ENCODE peak calls at places on chromosomes 11 and 22, in four cellular contexts. One of them, this sample, is unnamed.

GRCh38 chr22:38761202-38762162 is 5.7 kb upstream of the SUN2 start:
- DNase-seq in HFF-Myc: no peak
- DNase-seq in activated T-cell treated with anti-CD3 and anti-CD28 coated beads for 24 hours: no peak
- DNase-seq in upper lobe of right lung: no peak
- DNase-seq in this sample: no peak

GRCh38 chr22:17562906-17563870 is at the start of gene SLC25A18:
- DNase-seq in HFF-Myc: no peak
- DNase-seq in activated T-cell treated with anti-CD3 and anti-CD28 coated beads for 24 hours: no peak
- DNase-seq in upper lobe of right lung: no peak
- DNase-seq in this sample: no peak

GRCh38 chr22:24146190-24146616 is 35.1 kb upstream of the SUSD2 start:
- DNase-seq in HFF-Myc: no peak
- DNase-seq in activated T-cell treated with anti-CD3 and anti-CD28 coated beads for 24 hours: no peak
- DNase-seq in upper lobe of right lung: peak; percentile 92
- DNase-seq in this sample: peak; percentile 15

GRCh38 chr11:35009191-35009940 is 92.9 kb downstream of the PDHX start:
- DNase-seq in HFF-Myc: peak; percentile 56
- DNase-seq in activated T-cell treated with anti-CD3 and anti-CD28 coated beads for 24 hours: no peak
- DNase-seq in upper lobe of right lung: no peak
- DNase-seq in this sample: no peak

GRCh38 chr22:18044548-18045271 is 20.3 kb upstream of the MICAL3 start:
- DNase-seq in HFF-Myc: no peak
- DNase-seq in activated T-cell treated with anti-CD3 and anti-CD28 coated beads for 24 hours: no peak
- DNase-seq in upper lobe of right lung: peak; percentile 61
- DNase-seq in this sample: no peak

GRCh38 chr22:28498044-28498443 is 181.6 kb downstream of the TTC28 start:
- DNase-seq in HFF-Myc: no peak
- DNase-seq in activated T-cell treated with anti-CD3 and anti-CD28 coated beads for 24 hours: no peak
- DNase-seq in upper lobe of right lung: no peak
- DNase-seq in this sample: no peak

GRCh38 chr11:119896387-119897045 is 167.5 kb upstream of the NECTIN1 start:
- DNase-seq in HFF-Myc: no peak
- DNase-seq in activated T-cell treated with anti-CD3 and anti-CD28 coated beads for 24 hours: no peak
- DNase-seq in upper lobe of right lung: no peak
- DNase-seq in this sample: no peak

GRCh38 chr11:70614034-70614681 is 215.8 kb downstream of the CTTN start:
- DNase-seq in HFF-Myc: no peak
- DNase-seq in activated T-cell treated with anti-CD3 and anti-CD28 coated beads for 24 hours: no peak
- DNase-seq in upper lobe of right lung: no peak
- DNase-seq in this sample: no peak

GRCh38 chr22:50542416-50542927 is 3.2 kb upstream of the KLHDC7B start:
- DNase-seq in HFF-Myc: no peak
- DNase-seq in activated T-cell treated with anti-CD3 and anti-CD28 coated beads for 24 hours: no peak
- DNase-seq in upper lobe of right lung: peak; percentile 73
- DNase-seq in this sample: no peak

GRCh38 chr22:20446383-20446970 is 8.9 kb upstream of the SCARF2 start:
- DNase-seq in HFF-Myc: no peak
- DNase-seq in activated T-cell treated with anti-CD3 and anti-CD28 coated beads for 24 hours: no peak
- DNase-seq in upper lobe of right lung: no peak
- DNase-seq in this sample: no peak

GRCh38 chr11:116963813-116964212 is 126.4 kb upstream of the APOA1 start:
- DNase-seq in HFF-Myc: no peak
- DNase-seq in activated T-cell treated with anti-CD3 and anti-CD28 coated beads for 24 hours: no peak
- DNase-seq in upper lobe of right lung: no peak
- DNase-seq in this sample: no peak

GRCh38 chr22:48659393-48659792 is 1168.3 kb downstream of the BRD1 start:
- DNase-seq in HFF-Myc: no peak
- DNase-seq in activated T-cell treated with anti-CD3 and anti-CD28 coated beads for 24 hours: no peak
- DNase-seq in upper lobe of right lung: no peak
- DNase-seq in this sample: no peak

GRCh38 chr22:18154821-18155390 is 4.9 kb downstream of the USP18 start:
- DNase-seq in HFF-Myc: no peak
- DNase-seq in activated T-cell treated with anti-CD3 and anti-CD28 coated beads for 24 hours: no peak
- DNase-seq in upper lobe of right lung: no peak
- DNase-seq in this sample: no peak

GRCh38 chr22:42379961-42380537 is 52.2 kb downstream of the NFAM1 start:
- DNase-seq in HFF-Myc: no peak
- DNase-seq in activated T-cell treated with anti-CD3 and anti-CD28 coated beads for 24 hours: no peak
- DNase-seq in upper lobe of right lung: no peak
- DNase-seq in this sample: no peak

GRCh38 chr22:32562396-32562795 is 87.8 kb downstream of the FBXO7 start:
- DNase-seq in HFF-Myc: no peak
- DNase-seq in activated T-cell treated with anti-CD3 and anti-CD28 coated beads for 24 hours: no peak
- DNase-seq in upper lobe of right lung: no peak
- DNase-seq in this sample: no peak

GRCh38 chr11:87180743-87181142 is 143.0 kb downstream of the TMEM135 start:
- DNase-seq in HFF-Myc: no peak
- DNase-seq in activated T-cell treated with anti-CD3 and anti-CD28 coated beads for 24 hours: no peak
- DNase-seq in upper lobe of right lung: no peak
- DNase-seq in this sample: peak; percentile 8

GRCh38 chr11:73307323-73308002 is 613 bp upstream of the ARHGEF17 start:
- DNase-seq in HFF-Myc: peak; percentile 94
- DNase-seq in activated T-cell treated with anti-CD3 and anti-CD28 coated beads for 24 hours: peak; percentile 85
- DNase-seq in upper lobe of right lung: peak; percentile 99
- DNase-seq in this sample: peak; percentile 98

GRCh38 chr11:110908401-110909106 is 196.3 kb upstream of the ARHGAP20 start:
- DNase-seq in HFF-Myc: no peak
- DNase-seq in activated T-cell treated with anti-CD3 and anti-CD28 coated beads for 24 hours: no peak
- DNase-seq in upper lobe of right lung: no peak
- DNase-seq in this sample: peak; percentile 46

GRCh38 chr11:109960831-109961230 is 132.4 kb upstream of the ZC3H12C start:
- DNase-seq in HFF-Myc: no peak
- DNase-seq in activated T-cell treated with anti-CD3 and anti-CD28 coated beads for 24 hours: no peak
- DNase-seq in upper lobe of right lung: no peak
- DNase-seq in this sample: peak; percentile 89

GRCh38 chr11:126417463-126417862 is 62.0 kb downstream of the ST3GAL4 start:
- DNase-seq in HFF-Myc: no peak
- DNase-seq in activated T-cell treated with anti-CD3 and anti-CD28 coated beads for 24 hours: no peak
- DNase-seq in upper lobe of right lung: no peak
- DNase-seq in this sample: no peak